ENCODE peak calls at places on chromosomes 6 and 20, in ten cellular contexts. One of them, this sample, is unnamed.

GRCh38 chr6:34154668-34155447 is 9.0 kb upstream of the GRM4 start:
- DNase-seq in effector memory CD4-positive, alpha-beta T cell: peak; percentile 27
- DNase-seq in GM12878: no peak
- DNase-seq in PC-3: peak; percentile 52
- DNase-seq in neural progenitor cell: peak; percentile 87
- DNase-seq in ovary: peak; percentile 42
- DNase-seq in heart right ventricle: no peak
- DNase-seq in aorta: no peak
- DNase-seq in heart left ventricle: peak; percentile 47
- DNase-seq in CD8-positive, alpha-beta T cell: peak; percentile 60
- DNase-seq in this sample: peak; percentile 83

GRCh38 chr6:37303891-37304503 is 46.1 kb upstream of the TMEM217 start:
- DNase-seq in neural progenitor cell: peak; percentile 20
- DNase-seq in aorta: no peak
- DNase-seq in heart left ventricle: no peak
- DNase-seq in heart right ventricle: no peak
- DNase-seq in effector memory CD4-positive, alpha-beta T cell: no peak
- DNase-seq in ovary: no peak
- DNase-seq in CD8-positive, alpha-beta T cell: no peak
- DNase-seq in PC-3: peak; percentile 64
- DNase-seq in GM12878: no peak
- DNase-seq in this sample: no peak

GRCh38 chr6:137927777-137928218 is 60.7 kb downstream of the TNFAIP3 start:
- DNase-seq in neural progenitor cell: no peak
- DNase-seq in effector memory CD4-positive, alpha-beta T cell: peak; percentile 73
- DNase-seq in ovary: no peak
- DNase-seq in CD8-positive, alpha-beta T cell: peak; percentile 84
- DNase-seq in heart right ventricle: no peak
- DNase-seq in aorta: peak; percentile 51
- DNase-seq in heart left ventricle: no peak
- DNase-seq in PC-3: no peak
- DNase-seq in GM12878: peak; percentile 99
- DNase-seq in this sample: no peak

GRCh38 chr6:111852704-111853103 is 20.5 kb downstream of the FYN start:
- DNase-seq in effector memory CD4-positive, alpha-beta T cell: no peak
- DNase-seq in GM12878: no peak
- DNase-seq in CD8-positive, alpha-beta T cell: no peak
- DNase-seq in PC-3: peak; percentile 11
- DNase-seq in heart right ventricle: no peak
- DNase-seq in heart left ventricle: no peak
- DNase-seq in ovary: no peak
- DNase-seq in aorta: no peak
- DNase-seq in neural progenitor cell: no peak
- DNase-seq in this sample: no peak

GRCh38 chr6:16319813-16320532 is 81.6 kb downstream of the GMPR start:
- DNase-seq in effector memory CD4-positive, alpha-beta T cell: peak; percentile 77
- DNase-seq in aorta: peak; percentile 86
- DNase-seq in heart left ventricle: peak; percentile 88
- DNase-seq in PC-3: peak; percentile 83
- DNase-seq in CD8-positive, alpha-beta T cell: peak; percentile 85
- DNase-seq in neural progenitor cell: no peak
- DNase-seq in ovary: peak; percentile 48
- DNase-seq in heart right ventricle: peak; percentile 78
- DNase-seq in GM12878: peak; percentile 59
- DNase-seq in this sample: peak; percentile 81

GRCh38 chr6:118297821-118298220 is 250.3 kb upstream of the PLN start:
- DNase-seq in aorta: no peak
- DNase-seq in GM12878: no peak
- DNase-seq in CD8-positive, alpha-beta T cell: no peak
- DNase-seq in effector memory CD4-positive, alpha-beta T cell: no peak
- DNase-seq in ovary: no peak
- DNase-seq in PC-3: no peak
- DNase-seq in heart right ventricle: no peak
- DNase-seq in heart left ventricle: no peak
- DNase-seq in neural progenitor cell: no peak
- DNase-seq in this sample: no peak

GRCh38 chr20:17895641-17896246 is 72.8 kb downstream of the SNX5 start:
- DNase-seq in PC-3: no peak
- DNase-seq in neural progenitor cell: no peak
- DNase-seq in CD8-positive, alpha-beta T cell: peak; percentile 39
- DNase-seq in aorta: peak; percentile 88
- DNase-seq in GM12878: peak; percentile 11
- DNase-seq in effector memory CD4-positive, alpha-beta T cell: no peak
- DNase-seq in heart right ventricle: peak; percentile 82
- DNase-seq in ovary: peak; percentile 74
- DNase-seq in heart left ventricle: peak; percentile 78
- DNase-seq in this sample: peak; percentile 82

GRCh38 chr20:24577271-24577909 is 108.0 kb downstream of the SYNDIG1 start:
- DNase-seq in neural progenitor cell: no peak
- DNase-seq in GM12878: no peak
- DNase-seq in ovary: no peak
- DNase-seq in aorta: no peak
- DNase-seq in CD8-positive, alpha-beta T cell: no peak
- DNase-seq in PC-3: peak; percentile 26
- DNase-seq in heart left ventricle: no peak
- DNase-seq in effector memory CD4-positive, alpha-beta T cell: no peak
- DNase-seq in heart right ventricle: no peak
- DNase-seq in this sample: peak; percentile 36

GRCh38 chr20:54058420-54059139 is 11.8 kb downstream of the BCAS1 start:
- DNase-seq in aorta: no peak
- DNase-seq in GM12878: no peak
- DNase-seq in heart right ventricle: no peak
- DNase-seq in ovary: no peak
- DNase-seq in CD8-positive, alpha-beta T cell: no peak
- DNase-seq in effector memory CD4-positive, alpha-beta T cell: no peak
- DNase-seq in neural progenitor cell: no peak
- DNase-seq in heart left ventricle: no peak
- DNase-seq in PC-3: no peak
- DNase-seq in this sample: no peak

GRCh38 chr6:142349215-142349823 is 47.5 kb downstream of the ADGRG6 start:
- DNase-seq in heart left ventricle: no peak
- DNase-seq in GM12878: no peak
- DNase-seq in aorta: no peak
- DNase-seq in heart right ventricle: no peak
- DNase-seq in neural progenitor cell: no peak
- DNase-seq in PC-3: no peak
- DNase-seq in effector memory CD4-positive, alpha-beta T cell: no peak
- DNase-seq in CD8-positive, alpha-beta T cell: no peak
- DNase-seq in ovary: no peak
- DNase-seq in this sample: no peak

GRCh38 chr20:47008842-47009518 is 114.3 kb downstream of the EYA2 start:
- DNase-seq in ovary: no peak
- DNase-seq in CD8-positive, alpha-beta T cell: no peak
- DNase-seq in PC-3: peak; percentile 21
- DNase-seq in GM12878: no peak
- DNase-seq in heart left ventricle: no peak
- DNase-seq in aorta: no peak
- DNase-seq in neural progenitor cell: no peak
- DNase-seq in effector memory CD4-positive, alpha-beta T cell: no peak
- DNase-seq in heart right ventricle: no peak
- DNase-seq in this sample: no peak

GRCh38 chr6:37317312-37318038 is 36.3 kb upstream of the RNF8 start:
- DNase-seq in effector memory CD4-positive, alpha-beta T cell: no peak
- DNase-seq in neural progenitor cell: no peak
- DNase-seq in CD8-positive, alpha-beta T cell: no peak
- DNase-seq in aorta: no peak
- DNase-seq in ovary: no peak
- DNase-seq in heart left ventricle: no peak
- DNase-seq in GM12878: no peak
- DNase-seq in heart right ventricle: no peak
- DNase-seq in PC-3: no peak
- DNase-seq in this sample: no peak

GRCh38 chr6:15922510-15923307 is 206.2 kb upstream of the MYLIP start:
- DNase-seq in effector memory CD4-positive, alpha-beta T cell: no peak
- DNase-seq in neural progenitor cell: no peak
- DNase-seq in aorta: peak; percentile 56
- DNase-seq in heart right ventricle: no peak
- DNase-seq in heart left ventricle: no peak
- DNase-seq in GM12878: no peak
- DNase-seq in ovary: no peak
- DNase-seq in PC-3: peak; percentile 31
- DNase-seq in CD8-positive, alpha-beta T cell: no peak
- DNase-seq in this sample: no peak

GRCh38 chr6:32174416-32174815 is 1.5 kb downstream of the AGPAT1 start:
- DNase-seq in ovary: no peak
- DNase-seq in GM12878: no peak
- DNase-seq in effector memory CD4-positive, alpha-beta T cell: no peak
- DNase-seq in heart left ventricle: no peak
- DNase-seq in heart right ventricle: no peak
- DNase-seq in CD8-positive, alpha-beta T cell: no peak
- DNase-seq in aorta: peak; percentile 5
- DNase-seq in neural progenitor cell: no peak
- DNase-seq in PC-3: no peak
- DNase-seq in this sample: no peak

GRCh38 chr6:154407440-154407839 is 50.8 kb upstream of the IPCEF1 start:
- DNase-seq in PC-3: no peak
- DNase-seq in effector memory CD4-positive, alpha-beta T cell: no peak
- DNase-seq in ovary: no peak
- DNase-seq in aorta: no peak
- DNase-seq in heart left ventricle: no peak
- DNase-seq in CD8-positive, alpha-beta T cell: no peak
- DNase-seq in GM12878: no peak
- DNase-seq in heart right ventricle: no peak
- DNase-seq in neural progenitor cell: no peak
- DNase-seq in this sample: no peak

GRCh38 chr6:152983637-152984386 is 971 bp upstream of the FBXO5 start:
- DNase-seq in GM12878: peak; percentile 84
- DNase-seq in ovary: peak; percentile 84
- DNase-seq in effector memory CD4-positive, alpha-beta T cell: peak; percentile 63
- DNase-seq in aorta: peak; percentile 98
- DNase-seq in CD8-positive, alpha-beta T cell: peak; percentile 90
- DNase-seq in heart left ventricle: peak; percentile 96
- DNase-seq in heart right ventricle: peak; percentile 79
- DNase-seq in neural progenitor cell: peak; percentile 47
- DNase-seq in PC-3: peak; percentile 85
- DNase-seq in this sample: peak; percentile 99

GRCh38 chr6:166597711-166598440 is 11.4 kb upstream of the RAMACL start:
- DNase-seq in GM12878: no peak
- DNase-seq in PC-3: no peak
- DNase-seq in CD8-positive, alpha-beta T cell: no peak
- DNase-seq in ovary: no peak
- DNase-seq in aorta: no peak
- DNase-seq in heart left ventricle: no peak
- DNase-seq in effector memory CD4-positive, alpha-beta T cell: no peak
- DNase-seq in neural progenitor cell: peak; percentile 71
- DNase-seq in heart right ventricle: no peak
- DNase-seq in this sample: no peak

GRCh38 chr20:46512943-46513844 is at the start of gene ZNF334:
- DNase-seq in heart left ventricle: peak; percentile 92
- DNase-seq in aorta: peak; percentile 63
- DNase-seq in CD8-positive, alpha-beta T cell: no peak
- DNase-seq in GM12878: no peak
- DNase-seq in effector memory CD4-positive, alpha-beta T cell: no peak
- DNase-seq in PC-3: peak; percentile 25
- DNase-seq in heart right ventricle: peak; percentile 60
- DNase-seq in neural progenitor cell: peak; percentile 85
- DNase-seq in ovary: peak; percentile 72
- DNase-seq in this sample: peak; percentile 90

GRCh38 chr6:132961610-132962009 is 147.2 kb downstream of the RPS12 start:
- DNase-seq in PC-3: peak; percentile 18
- DNase-seq in aorta: no peak
- DNase-seq in CD8-positive, alpha-beta T cell: no peak
- DNase-seq in heart right ventricle: no peak
- DNase-seq in ovary: no peak
- DNase-seq in GM12878: no peak
- DNase-seq in effector memory CD4-positive, alpha-beta T cell: no peak
- DNase-seq in heart left ventricle: no peak
- DNase-seq in neural progenitor cell: peak; percentile 23
- DNase-seq in this sample: no peak

GRCh38 chr6:150930816-150931215 is 65.3 kb downstream of the MTHFD1L start:
- DNase-seq in aorta: no peak
- DNase-seq in CD8-positive, alpha-beta T cell: no peak
- DNase-seq in GM12878: no peak
- DNase-seq in PC-3: peak; percentile 30
- DNase-seq in ovary: no peak
- DNase-seq in heart left ventricle: no peak
- DNase-seq in effector memory CD4-positive, alpha-beta T cell: no peak
- DNase-seq in heart right ventricle: no peak
- DNase-seq in neural progenitor cell: no peak
- DNase-seq in this sample: no peak
- H3K4me1 ChIP-seq in aorta: no peaks in the 10 kb centered on the region
- H3K4me1 ChIP-seq in CD8-positive, alpha-beta T cell: no peaks in the 10 kb centered on the region
- H3K4me1 ChIP-seq in GM12878: no peaks in the 10 kb centered on the region
- H3K4me1 ChIP-seq in PC-3: peaks cover 4% of the 10 kb centered on the region
- H3K4me1 ChIP-seq in ovary: peaks cover 13% of the 10 kb centered on the region
- H3K4me1 ChIP-seq in heart left ventricle: no peaks in the 10 kb centered on the region
- H3K4me1 ChIP-seq in effector memory CD4-positive, alpha-beta T cell: no peaks in the 10 kb centered on the region
- H3K4me1 ChIP-seq in heart right ventricle: peaks cover 29% of the 10 kb centered on the region
- H3K4me1 ChIP-seq in neural progenitor cell: no peaks in the 10 kb centered on the region
- H3K4me1 ChIP-seq in this sample: no peaks in the 10 kb centered on the region

GRCh38 chr6:6744551-6744950 is 156.0 kb downstream of the LY86 start:
- DNase-seq in ovary: no peak
- DNase-seq in CD8-positive, alpha-beta T cell: no peak
- DNase-seq in heart right ventricle: no peak
- DNase-seq in neural progenitor cell: no peak
- DNase-seq in aorta: no peak
- DNase-seq in heart left ventricle: no peak
- DNase-seq in GM12878: no peak
- DNase-seq in PC-3: no peak
- DNase-seq in effector memory CD4-positive, alpha-beta T cell: no peak
- DNase-seq in this sample: no peak
- H3K27ac ChIP-seq in ovary: no peak overlapping the region
- H3K27ac ChIP-seq in CD8-positive, alpha-beta T cell: no peak overlapping the region
- H3K27ac ChIP-seq in heart right ventricle: no peak overlapping the region
- H3K27ac ChIP-seq in neural progenitor cell: no peak overlapping the region
- H3K27ac ChIP-seq in aorta: no peak overlapping the region
- H3K27ac ChIP-seq in heart left ventricle: no peak overlapping the region
- H3K27ac ChIP-seq in GM12878: no peak overlapping the region
- H3K27ac ChIP-seq in PC-3: no peak overlapping the region
- H3K27ac ChIP-seq in effector memory CD4-positive, alpha-beta T cell: no peak overlapping the region
- H3K27ac ChIP-seq in this sample: no peak overlapping the region

GRCh38 chr6:134481953-134482352 is 164.0 kb upstream of the SGK1 start:
- DNase-seq in ovary: no peak
- DNase-seq in effector memory CD4-positive, alpha-beta T cell: no peak
- DNase-seq in heart right ventricle: no peak
- DNase-seq in aorta: no peak
- DNase-seq in CD8-positive, alpha-beta T cell: no peak
- DNase-seq in GM12878: no peak
- DNase-seq in heart left ventricle: no peak
- DNase-seq in PC-3: no peak
- DNase-seq in neural progenitor cell: no peak
- DNase-seq in this sample: no peak
- H3K4me3 ChIP-seq in ovary: no peak overlapping the region
- H3K4me3 ChIP-seq in effector memory CD4-positive, alpha-beta T cell: no peak overlapping the region
- H3K4me3 ChIP-seq in heart right ventricle: no peak overlapping the region
- H3K4me3 ChIP-seq in aorta: no peak overlapping the region
- H3K4me3 ChIP-seq in CD8-positive, alpha-beta T cell: no peak overlapping the region
- H3K4me3 ChIP-seq in GM12878: no peak overlapping the region
- H3K4me3 ChIP-seq in heart left ventricle: no peak overlapping the region
- H3K4me3 ChIP-seq in PC-3: no peak overlapping the region
- H3K4me3 ChIP-seq in neural progenitor cell: no peak overlapping the region
- H3K4me3 ChIP-seq in this sample: no peak overlapping the region

DNA sequence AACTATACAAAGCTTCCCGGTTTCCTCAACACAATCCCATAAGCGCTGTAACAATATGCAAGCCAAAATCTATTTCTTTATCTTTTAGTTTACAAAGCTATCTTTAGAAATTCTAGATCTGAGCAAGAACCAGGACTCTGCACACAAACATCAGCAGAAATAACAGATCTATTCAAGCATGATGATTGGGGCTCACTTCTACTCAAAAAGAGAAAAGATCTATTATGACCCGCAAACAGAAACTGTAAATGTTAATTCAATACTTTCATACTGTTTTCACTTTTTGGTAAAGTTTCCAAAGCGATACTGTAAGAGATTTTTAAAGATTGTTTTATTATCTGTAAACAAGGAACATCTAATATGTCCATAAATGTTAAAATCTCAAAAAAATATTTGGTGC is 86.6 kb downstream of the SESN1 start:
- DNase-seq in heart right ventricle: no peak
- DNase-seq in heart left ventricle: no peak
- DNase-seq in aorta: no peak
- DNase-seq in ovary: no peak
- DNase-seq in GM12878: no peak
- DNase-seq in CD8-positive, alpha-beta T cell: no peak
- DNase-seq in neural progenitor cell: peak; percentile 17
- DNase-seq in PC-3: no peak
- DNase-seq in effector memory CD4-positive, alpha-beta T cell: no peak
- DNase-seq in this sample: no peak
- H3K4me1 ChIP-seq in heart right ventricle: peaks cover 73% of the 10 kb centered on the region
- H3K4me1 ChIP-seq in heart left ventricle: peaks cover 84% of the 10 kb centered on the region
- H3K4me1 ChIP-seq in aorta: no peaks in the 10 kb centered on the region
- H3K4me1 ChIP-seq in ovary: peaks cover 8% of the 10 kb centered on the region
- H3K4me1 ChIP-seq in GM12878: peaks cover 9% of the 10 kb centered on the region
- H3K4me1 ChIP-seq in CD8-positive, alpha-beta T cell: peaks cover 39% of the 10 kb centered on the region
- H3K4me1 ChIP-seq in neural progenitor cell: peaks cover 21% of the 10 kb centered on the region
- H3K4me1 ChIP-seq in PC-3: peaks cover 23% of the 10 kb centered on the region
- H3K4me1 ChIP-seq in effector memory CD4-positive, alpha-beta T cell: peaks cover 17% of the 10 kb centered on the region
- H3K4me1 ChIP-seq in this sample: peaks cover 5% of the 10 kb centered on the region